ENCODE peak calls at places on chromosome 3, in eight cellular contexts. Z, Y, W, K, V, L, D and N are unnamed samples. For H3K4me1, the result is how much of the 10 kb centered on the place peaks cover.

GRCh38 chr3:123880998-123881561 is 3.1 kb downstream of the MYLK start:
- DNase-seq in Z (peak), Y (peak), L (no peak), W (no peak), V (no peak), D (no peak), K (peak), N (no peak)

GRCh38 chr3:174951023-174951422 is 91.9 kb downstream of the NAALADL2 start:
- DNase-seq in Y (no peak), D (no peak), K (no peak), L (no peak), Z (peak), V (no peak), W (no peak), N (no peak)

GRCh38 chr3:194089357-194090177 is 46.4 kb upstream of the HES1 start:
- DNase-seq in Z (peak), D (peak), V (no peak), L (peak), K (peak), Y (peak), W (no peak), N (no peak)

GRCh38 chr3:118075873-118076272 is 958.8 kb downstream of the IGSF11 start:
- DNase-seq in Y (no peak), Z (no peak), K (no peak), V (no peak), D (no peak), W (no peak), L (no peak), N (no peak)

GRCh38 chr3:117941015-117941414 is 1093.6 kb downstream of the IGSF11 start:
- DNase-seq in K (no peak), V (no peak), L (no peak), Y (no peak), D (no peak), Z (no peak), W (no peak), N (no peak)

GRCh38 chr3:47780727-47781325 is 867 bp downstream of the SMARCC1 start:
- DNase-seq in D (no peak), L (no peak), Z (peak), V (no peak), Y (peak), W (no peak), K (no peak), N (no peak)

GRCh38 chr3:25493786-25494185 is 65.7 kb downstream of the RARB start:
- DNase-seq in D (no peak), Z (peak), K (no peak), L (no peak), V (no peak), Y (no peak), W (no peak), N (no peak)

GRCh38 chr3:160544837-160545236 is 20.5 kb downstream of the KPNA4 start:
- DNase-seq in Z (no peak), V (no peak), K (no peak), W (no peak), D (no peak), L (no peak), Y (no peak), N (no peak)

GRCh38 chr3:188051801-188052228 is 102.1 kb upstream of the LPP start:
- DNase-seq in Z (no peak), W (no peak), Y (no peak), V (no peak), K (no peak), L (peak), D (peak), N (no peak)

GRCh38 chr3:43784640-43785011 is 93.9 kb downstream of the ABHD5 start:
- DNase-seq in V (no peak), K (no peak), W (no peak), L (no peak), D (no peak), Z (no peak), Y (no peak), N (no peak)

GRCh38 chr3:3664916-3665315 is 134.3 kb upstream of the LRRN1 start:
- DNase-seq in K (no peak), Y (no peak), Z (peak), V (no peak), L (no peak), W (no peak), D (no peak), N (no peak)

GRCh38 chr3:30625541-30626438 is 19.4 kb downstream of the TGFBR2 start:
- DNase-seq in K (no peak), Y (peak), Z (peak), D (no peak), L (no peak), V (no peak), W (no peak), N (no peak)

GRCh38 chr3:191068946-191069813 is 129.9 kb upstream of the OSTN start:
- DNase-seq in Z (no peak), D (no peak), Y (no peak), W (no peak), V (no peak), K (no peak), L (no peak), N (no peak)

GRCh38 chr3:99909714-99910508 is 92.2 kb downstream of the CMSS1 start:
- DNase-seq in V (no peak), K (no peak), Y (peak), Z (peak), L (no peak), W (no peak), D (no peak), N (no peak)

GRCh38 chr3:184275302-184275701 is 520 bp upstream of the ECE2 start:
- DNase-seq in W (no peak), Z (no peak), D (no peak), Y (no peak), L (no peak), V (no peak), K (no peak), N (no peak)

GRCh38 chr3:135460273-135460672 is 505.3 kb upstream of the PPP2R3A start:
- DNase-seq in Y (no peak), L (no peak), K (no peak), D (no peak), Z (no peak), W (no peak), V (no peak), N (no peak)

GRCh38 chr3:101300073-101300472 is 20.3 kb downstream of the IMPG2 start:
- DNase-seq in D (no peak), Y (no peak), Z (no peak), V (no peak), K (no peak), L (no peak), W (no peak), N (no peak)

GRCh38 chr3:59425942-59426341 is 376.1 kb upstream of the CFAP20DC start:
- DNase-seq in K (no peak), W (no peak), V (no peak), D (no peak), Z (no peak), Y (no peak), L (no peak), N (no peak)

GRCh38 chr3:29937185-29937584 is 656.3 kb downstream of the RBMS3 start:
- DNase-seq in W (no peak), V (no peak), Z (peak), L (no peak), K (no peak), Y (no peak), D (no peak), N (no peak)

GRCh38 chr3:113536627-113537101 is 4.3 kb downstream of the SIDT1 start:
- DNase-seq in K (no peak), D (no peak), L (peak), W (no peak), Y (no peak), Z (peak), V (no peak), N (no peak)

DNA sequence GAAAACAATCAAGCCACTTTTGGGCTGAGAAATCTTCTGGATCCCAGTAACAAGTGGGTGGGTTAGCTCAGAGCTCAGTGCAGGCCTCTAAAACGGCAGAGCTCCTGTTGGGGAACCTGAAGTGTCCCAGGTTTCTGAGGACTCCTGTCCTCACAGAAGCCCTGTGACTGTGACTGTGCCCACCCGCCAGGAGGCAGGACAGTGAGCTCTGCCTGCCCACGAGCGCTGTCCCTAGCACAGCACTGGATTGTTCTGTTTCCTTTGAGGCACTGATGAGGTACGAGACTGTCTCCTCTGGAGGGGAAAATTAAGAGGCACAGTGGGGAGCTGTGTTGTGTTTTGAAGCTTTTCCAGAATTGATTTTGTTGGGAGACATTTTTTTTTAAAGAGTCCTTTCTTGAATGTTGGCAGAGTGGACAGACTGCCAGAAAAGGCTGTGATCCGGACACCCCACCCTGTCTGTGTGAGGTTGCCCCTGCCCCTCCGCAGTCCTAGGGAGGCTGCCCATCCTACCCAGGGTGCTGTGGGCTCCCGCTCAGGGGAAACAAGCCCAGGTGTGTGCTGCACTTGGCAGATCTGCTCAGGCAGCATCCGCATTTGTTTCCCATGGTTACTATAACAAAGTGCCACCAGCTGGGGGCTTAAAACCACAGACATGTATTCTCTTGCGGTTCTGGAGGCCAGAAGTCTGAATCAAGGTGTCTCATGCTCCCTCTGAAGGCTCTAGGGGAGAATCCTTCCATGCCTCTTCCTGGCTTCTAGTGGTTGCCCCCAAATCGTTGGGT is 66.6 kb upstream of the LARS2 start:
- DNase-seq in Y (no peak), L (no peak), V (no peak), D (no peak), Z (no peak), K (no peak), W (no peak), N (no peak)
- TF ChIP-seq EP300 in Y (no peak), L (no peak), V (no peak), D (no peak), Z (no peak), K (no peak), W (no peak), N (no peak)

GRCh38 chr3:195209083-195209835 is 61.7 kb downstream of the XXYLT1 start:
- DNase-seq in K (no peak), D (peak), Z (no peak), L (no peak), V (no peak), W (peak), Y (no peak), N (peak)
- H3K4me1 ChIP-seq in K (under half), D (under half), Z (under half), L (under half), V (under half), W (under half), Y (half or more), N (under half)

DNA sequence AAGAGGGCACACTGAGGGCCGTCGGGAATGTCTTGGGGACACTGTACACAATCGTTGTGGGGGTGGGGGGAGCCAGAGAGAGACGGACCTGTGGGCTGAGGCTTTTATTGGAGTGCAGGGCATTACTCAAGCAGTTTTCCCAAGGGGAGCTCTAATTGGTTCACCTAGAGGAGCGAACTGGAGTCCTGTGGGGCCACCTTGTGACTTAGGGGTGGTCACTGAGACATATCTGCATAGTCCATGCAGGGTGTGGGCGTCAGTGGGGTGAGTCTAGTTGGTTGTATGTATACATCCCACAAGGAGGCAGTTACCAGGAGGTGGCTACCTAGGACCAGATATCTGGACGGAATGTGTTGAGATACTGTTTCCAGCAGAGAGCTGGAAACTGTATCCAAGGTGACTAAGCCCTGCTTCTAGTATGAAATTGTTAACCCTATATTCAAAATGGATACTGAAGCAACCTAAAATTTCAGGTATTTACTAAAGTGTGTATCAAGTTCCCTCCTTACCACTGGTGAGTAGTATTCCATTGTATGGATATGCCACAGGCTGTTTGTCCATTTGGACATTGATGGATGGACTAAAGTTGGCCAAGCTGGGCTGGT is 2.6 kb upstream of the PIGZ start:
- DNase-seq in W (no peak), V (no peak), L (no peak), Z (no peak), D (no peak), K (peak), Y (no peak), N (no peak)
- TF ChIP-seq EP300 in W (no peak), V (no peak), L (no peak), Z (no peak), D (no peak), K (no peak), Y (no peak), N (no peak)

GRCh38 chr3:152270145-152270870 is 1.6 kb downstream of the MBNL1 start:
- DNase-seq in L (no peak), Y (peak), Z (no peak), D (no peak), W (no peak), K (peak), V (no peak), N (no peak)
- H3K4me1 ChIP-seq in L (under half), Y (half or more), Z (half or more), D (under half), W (under half), K (under half), V (under half), N (under half)

DNA sequence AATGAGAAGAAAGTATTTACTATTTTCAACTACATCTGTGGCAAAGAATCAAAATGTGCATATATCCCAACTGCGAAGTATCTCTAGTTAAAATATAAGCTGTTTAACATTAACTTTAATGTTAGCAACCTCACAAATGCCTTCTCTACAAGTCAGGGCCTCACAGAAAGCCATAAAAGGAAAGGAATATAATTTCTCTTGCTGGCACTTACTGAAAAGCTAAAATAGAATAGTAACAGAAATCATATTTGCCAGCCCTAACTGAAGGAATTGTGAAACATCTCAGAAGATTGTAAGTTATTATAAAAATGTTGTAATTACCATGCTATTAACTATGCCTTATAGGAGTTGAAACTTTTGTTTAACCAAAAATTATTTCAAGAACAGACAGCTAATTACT is 65.1 kb upstream of the MBNL1 start:
- DNase-seq in W (no peak), Y (no peak), D (no peak), L (no peak), Z (no peak), V (no peak), K (no peak), N (no peak)
- TF ChIP-seq EP300 in W (no peak), Y (no peak), D (no peak), L (no peak), Z (no peak), V (no peak), K (no peak), N (no peak)

DNA sequence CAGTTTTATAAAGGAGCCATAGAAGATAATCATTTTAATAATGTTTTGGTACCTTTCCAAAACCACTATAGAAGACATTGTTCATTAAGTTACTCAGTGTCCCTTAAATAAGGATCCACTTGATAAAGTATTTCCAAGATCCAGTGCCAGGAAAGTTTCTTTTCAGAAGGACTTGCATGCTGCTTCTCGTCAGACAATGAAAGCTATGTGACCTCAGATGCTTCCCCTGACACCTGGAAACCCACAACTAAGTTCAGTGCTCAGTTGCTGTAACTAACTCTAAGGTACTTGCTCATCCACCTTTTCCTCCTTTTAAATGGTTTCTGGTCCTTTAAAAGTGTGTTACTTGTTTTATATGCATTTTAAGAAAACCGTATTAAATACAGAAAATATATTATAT is 7.3 kb downstream of the SSR3 start:
- DNase-seq in L (no peak), Y (no peak), D (no peak), V (no peak), K (no peak), Z (no peak), W (no peak), N (no peak)
- H3K4me1 ChIP-seq in L (under half), Y (half or more), D (under half), V (under half), K (under half), Z (under half), W (under half), N (under half)

DNA sequence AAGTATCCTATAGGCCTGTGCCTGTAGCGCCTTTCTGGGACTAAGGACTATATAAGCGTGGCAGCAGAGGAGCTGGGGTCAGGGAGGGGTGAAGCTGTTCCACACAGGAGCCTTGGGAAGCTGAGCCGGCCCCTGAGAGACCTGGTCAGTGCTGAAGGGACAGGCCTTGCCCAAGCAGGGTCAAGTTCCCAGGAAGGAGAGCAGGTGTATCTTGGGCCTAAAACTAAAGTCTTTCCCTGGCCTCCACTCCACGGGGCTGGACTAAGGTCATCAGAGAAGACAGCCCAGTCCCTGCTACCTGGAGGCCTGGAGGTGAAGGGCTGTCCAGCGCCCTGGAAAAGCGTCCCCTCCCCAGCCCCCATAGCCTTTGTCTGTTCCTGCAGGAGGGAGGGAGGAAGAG is 23.9 kb upstream of the NR2C2 start:
- DNase-seq in D (no peak), V (no peak), Y (no peak), K (no peak), W (no peak), Z (no peak), L (no peak), N (no peak)
- TF ChIP-seq EP300 in D (no peak), V (no peak), Y (no peak), K (no peak), W (no peak), Z (no peak), L (no peak), N (no peak)